ENCODE peak calls at places on chromosomes 13 and 19, in eight cellular contexts. L is ovary, U is stomach, R is Peyer's patch, I is A549, T is uterus, O is testis, E is tibial nerve. Q is an unnamed sample.

GRCh38 chr13:41587490-41587889 is 130.1 kb downstream of the RGCC start:
- DNase-seq in L (no peak), U (no peak), R (no peak), I (peak; percentile 16), T (no peak), O (no peak), E (no peak), Q (peak; percentile 27)

GRCh38 chr13:92829930-92830329 is 396.7 kb upstream of the GPC6 start:
- DNase-seq in L (no peak), U (no peak), R (no peak), I (no peak), T (no peak), O (no peak), E (no peak), Q (no peak)

GRCh38 chr19:52248256-52248655 is 21.1 kb upstream of the ZNF766 start:
- DNase-seq in L (no peak), U (peak; percentile 61), R (peak; percentile 59), I (no peak), T (peak; percentile 24), O (peak; percentile 72), E (peak; percentile 44), Q (peak; percentile 63)

GRCh38 chr13:23766199-23766771 is 122.9 kb downstream of the MIPEP start:
- DNase-seq in L (no peak), U (no peak), R (no peak), I (no peak), T (no peak), O (no peak), E (no peak), Q (peak; percentile 19)

GRCh38 chr19:33310606-33311325 is 8.4 kb upstream of the CEBPA start:
- DNase-seq in L (no peak), U (peak; percentile 80), R (no peak), I (no peak), T (no peak), O (no peak), E (no peak), Q (no peak)

GRCh38 chr13:71017607-71018006 is 849.4 kb downstream of the DACH1 start:
- DNase-seq in L (no peak), U (no peak), R (no peak), I (no peak), T (no peak), O (no peak), E (no peak), Q (no peak)

GRCh38 chr13:38348890-38349289 is 761 bp upstream of the UFM1 start:
- DNase-seq in L (no peak), U (no peak), R (no peak), I (no peak), T (no peak), O (peak; percentile 17), E (no peak), Q (peak; percentile 32)

GRCh38 chr13:60627071-60627686 is 230.2 kb downstream of the TDRD3 start:
- DNase-seq in L (no peak), U (no peak), R (no peak), I (peak; percentile 24), T (no peak), O (peak; percentile 53), E (no peak), Q (peak; percentile 32)

GRCh38 chr13:49400755-49401659 is 42.9 kb downstream of the CAB39L start:
- DNase-seq in L (no peak), U (peak; percentile 45), R (no peak), I (no peak), T (peak; percentile 21), O (peak; percentile 36), E (no peak), Q (peak; percentile 83)

GRCh38 chr19:42350417-42350816 is 25.0 kb downstream of the MEGF8 start:
- DNase-seq in L (no peak), U (no peak), R (no peak), I (no peak), T (no peak), O (no peak), E (no peak), Q (no peak)

GRCh38 chr13:104875008-104875762 is 1660.3 kb downstream of the EFNB2 start:
- DNase-seq in L (no peak), U (no peak), R (no peak), I (no peak), T (no peak), O (no peak), E (no peak), Q (no peak)

GRCh38 chr13:48508001-48508400 is 24.9 kb downstream of the RCBTB2 start:
- DNase-seq in L (no peak), U (no peak), R (no peak), I (no peak), T (no peak), O (no peak), E (no peak), Q (no peak)

GRCh38 chr19:39692166-39692565 is 12.1 kb upstream of the LGALS14 start:
- DNase-seq in L (no peak), U (no peak), R (no peak), I (no peak), T (no peak), O (no peak), E (no peak), Q (no peak)

GRCh38 chr19:50377051-50377441 is 789 bp downstream of the NR1H2 start:
- DNase-seq in L (peak; percentile 71), U (peak; percentile 53), R (peak; percentile 42), I (peak; percentile 75), T (peak; percentile 51), O (peak; percentile 51), E (no peak), Q (peak; percentile 93)

GRCh38 chr19:17943284-17944221 is 10.7 kb downstream of the CCDC124 start:
- DNase-seq in L (peak; percentile 68), U (no peak), R (no peak), I (no peak), T (no peak), O (peak; percentile 67), E (no peak), Q (no peak)

GRCh38 chr13:79658333-79658975 is 177.5 kb downstream of the NDFIP2 start:
- DNase-seq in L (no peak), U (no peak), R (no peak), I (no peak), T (no peak), O (no peak), E (no peak), Q (no peak)

GRCh38 chr19:30029721-30030510 is 87.9 kb downstream of the URI1 start:
- DNase-seq in L (no peak), U (no peak), R (no peak), I (peak; percentile 54), T (no peak), O (no peak), E (no peak), Q (no peak)

GRCh38 chr19:42197375-42197817 is 20.1 kb downstream of the DEDD2 start:
- DNase-seq in L (no peak), U (no peak), R (peak; percentile 48), I (no peak), T (no peak), O (no peak), E (no peak), Q (no peak)

GRCh38 chr19:45440873-45441654 is 17.3 kb upstream of the ERCC1 start:
- DNase-seq in L (no peak), U (no peak), R (no peak), I (peak; percentile 83), T (no peak), O (peak; percentile 36), E (no peak), Q (peak; percentile 62)

GRCh38 chr19:19538077-19538764 is at the start of gene CILP2:
- DNase-seq in L (peak; percentile 86), U (peak; percentile 37), R (peak; percentile 54), I (no peak), T (no peak), O (peak; percentile 67), E (no peak), Q (peak; percentile 46)

GRCh38 chr19:27794444-27795042 is 1418.4 kb downstream of the UQCRFS1 start:
- DNase-seq in L (peak; percentile 67), U (no peak), R (no peak), I (no peak), T (no peak), O (peak; percentile 43), E (no peak), Q (peak; percentile 59)

GRCh38 chr13:99087954-99088491 is 110.2 kb upstream of the DOCK9 start:
- DNase-seq in L (no peak), U (no peak), R (no peak), I (no peak), T (no peak), O (peak; percentile 27), E (no peak), Q (no peak)

DNA sequence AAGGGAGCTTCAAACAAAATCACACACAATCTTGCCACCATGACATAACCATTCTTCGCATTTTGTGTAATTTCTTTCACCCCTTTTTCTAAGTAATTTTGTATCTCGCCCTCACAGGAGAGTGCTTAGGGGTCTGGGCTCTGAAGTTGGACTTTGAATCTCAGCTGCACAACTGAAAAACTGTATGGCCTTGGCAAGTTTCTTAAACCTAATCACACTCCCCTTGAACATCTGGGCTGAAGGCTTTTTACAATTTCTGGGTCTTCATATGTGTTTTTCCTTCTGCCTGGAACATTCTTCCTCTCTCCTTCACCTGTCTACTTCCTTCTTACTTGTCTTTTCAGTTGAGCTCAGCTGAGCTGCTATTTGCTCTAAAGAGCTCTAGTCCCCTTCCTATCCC is 24.3 kb upstream of the CPB2 start:
- DNase-seq in L (no peak), U (no peak), R (no peak), I (no peak), T (no peak), O (no peak), E (no peak), Q (no peak)
- TF ChIP-seq POLR2A in L (no peak), U (no peak), R (no peak), I (no peak), T (no peak), O (no peak), E (no peak), Q (no peak)

GRCh38 chr19:8215783-8216182 is 6.6 kb downstream of the CERS4 start:
- DNase-seq in L (no peak), U (no peak), R (no peak), I (no peak), T (no peak), O (no peak), E (no peak), Q (no peak)
- TF ChIP-seq POLR2A in L (no peak), U (no peak), R (no peak), I (no peak), T (no peak), O (no peak), E (no peak), Q (no peak)

GRCh38 chr13:45340422-45341033 is 455 bp downstream of the TPT1 start:
- DNase-seq in L (peak; percentile 95), U (peak; percentile 88), R (peak; percentile 72), I (peak; percentile 84), T (peak; percentile 96), O (peak; percentile 91), E (peak; percentile 78), Q (peak; percentile 87)
- TF ChIP-seq POLR2A in L (peak; percentile 9), U (no peak), R (no peak), I (peak; percentile 35), T (peak; percentile 73), O (peak; percentile 26), E (peak; percentile 38), Q (no peak)

GRCh38 chr19:6481541-6482342 is at the start of gene DENND1C:
- DNase-seq in L (no peak), U (peak; percentile 52), R (peak; percentile 85), I (peak; percentile 41), T (no peak), O (peak; percentile 40), E (no peak), Q (no peak)
- TF ChIP-seq POLR2A in L (no peak), U (no peak), R (peak; percentile 40), I (no peak), T (no peak), O (no peak), E (no peak), Q (no peak)

GRCh38 chr13:45119990-45120864 is at the start of gene GTF2F2:
- DNase-seq in L (peak; percentile 93), U (peak; percentile 91), R (peak; percentile 78), I (peak; percentile 83), T (peak; percentile 90), O (peak; percentile 92), E (peak; percentile 70), Q (peak; percentile 94)
- TF ChIP-seq POLR2A in L (no peak), U (no peak), R (no peak), I (peak; percentile 68), T (peak; percentile 32), O (no peak), E (no peak), Q (peak; percentile 86)